ENCODE peak calls at places on chromosomes 13 and 19, in seven cellular contexts. One of them, this sample, is unnamed.

GRCh38 chr13:36163809-36164308 is 32.7 kb upstream of the DCLK1 start:
- DNase-seq in trophoblast cell: no peak
- DNase-seq in H1: no peak
- DNase-seq in mesendoderm: no peak
- DNase-seq in mesenchymal stem cell: no peak
- DNase-seq in IMR-90: peak; percentile 87
- DNase-seq in H9: no peak
- DNase-seq in this sample: no peak

GRCh38 chr19:31511098-31511497 is 161.9 kb upstream of the TSHZ3 start:
- DNase-seq in mesendoderm: no peak
- DNase-seq in mesenchymal stem cell: no peak
- DNase-seq in H9: no peak
- DNase-seq in trophoblast cell: no peak
- DNase-seq in IMR-90: no peak
- DNase-seq in H1: no peak
- DNase-seq in this sample: no peak

GRCh38 chr13:101942535-101943157 is 459.2 kb downstream of the FGF14 start:
- DNase-seq in H9: no peak
- DNase-seq in mesendoderm: no peak
- DNase-seq in IMR-90: no peak
- DNase-seq in trophoblast cell: no peak
- DNase-seq in mesenchymal stem cell: no peak
- DNase-seq in H1: no peak
- DNase-seq in this sample: no peak

GRCh38 chr19:16461630-16462051 is 10.1 kb downstream of the EPS15L1 start:
- DNase-seq in trophoblast cell: no peak
- DNase-seq in mesenchymal stem cell: no peak
- DNase-seq in mesendoderm: no peak
- DNase-seq in IMR-90: no peak
- DNase-seq in H9: no peak
- DNase-seq in H1: no peak
- DNase-seq in this sample: no peak

GRCh38 chr19:29121684-29122083 is 91.3 kb downstream of the UQCRFS1 start:
- DNase-seq in H9: peak; percentile 72
- DNase-seq in IMR-90: no peak
- DNase-seq in trophoblast cell: peak; percentile 63
- DNase-seq in mesendoderm: peak; percentile 49
- DNase-seq in H1: peak; percentile 13
- DNase-seq in mesenchymal stem cell: no peak
- DNase-seq in this sample: no peak

GRCh38 chr19:51398096-51398704 is 7.8 kb upstream of the C19orf84 start:
- DNase-seq in IMR-90: peak; percentile 18
- DNase-seq in trophoblast cell: peak; percentile 53
- DNase-seq in mesendoderm: peak; percentile 56
- DNase-seq in H9: no peak
- DNase-seq in H1: no peak
- DNase-seq in mesenchymal stem cell: peak; percentile 33
- DNase-seq in this sample: no peak

GRCh38 chr19:56837892-56838679 is 2.4 kb downstream of the PEG3 start:
- DNase-seq in H1: no peak
- DNase-seq in H9: no peak
- DNase-seq in IMR-90: no peak
- DNase-seq in trophoblast cell: peak; percentile 89
- DNase-seq in mesenchymal stem cell: no peak
- DNase-seq in mesendoderm: peak; percentile 88
- DNase-seq in this sample: peak; percentile 75

GRCh38 chr19:3028305-3029069 is 593 bp downstream of the TLE2 start:
- DNase-seq in H1: no peak
- DNase-seq in mesenchymal stem cell: no peak
- DNase-seq in trophoblast cell: no peak
- DNase-seq in IMR-90: no peak
- DNase-seq in H9: peak; percentile 76
- DNase-seq in mesendoderm: peak; percentile 61
- DNase-seq in this sample: no peak

GRCh38 chr19:37951816-37952210 is 44.8 kb downstream of the SIPA1L3 start:
- DNase-seq in H9: no peak
- DNase-seq in trophoblast cell: peak; percentile 83
- DNase-seq in IMR-90: no peak
- DNase-seq in H1: no peak
- DNase-seq in mesendoderm: peak; percentile 60
- DNase-seq in mesenchymal stem cell: no peak
- DNase-seq in this sample: no peak

GRCh38 chr13:111187879-111188643 is 73.0 kb downstream of the ARHGEF7 start:
- DNase-seq in mesendoderm: peak; percentile 48
- DNase-seq in mesenchymal stem cell: peak; percentile 30
- DNase-seq in H1: no peak
- DNase-seq in H9: no peak
- DNase-seq in trophoblast cell: peak; percentile 69
- DNase-seq in IMR-90: peak; percentile 67
- DNase-seq in this sample: no peak

GRCh38 chr19:371501-372160 is 27.0 kb upstream of the MIER2 start:
- DNase-seq in H1: no peak
- DNase-seq in mesenchymal stem cell: no peak
- DNase-seq in mesendoderm: no peak
- DNase-seq in IMR-90: no peak
- DNase-seq in trophoblast cell: no peak
- DNase-seq in H9: no peak
- DNase-seq in this sample: no peak

GRCh38 chr19:41521860-41522555 is 54.0 kb upstream of the CEACAM21 start:
- DNase-seq in mesendoderm: no peak
- DNase-seq in trophoblast cell: no peak
- DNase-seq in mesenchymal stem cell: no peak
- DNase-seq in IMR-90: no peak
- DNase-seq in H1: no peak
- DNase-seq in H9: no peak
- DNase-seq in this sample: peak; percentile 21

GRCh38 chr13:71459708-71460107 is 407.3 kb downstream of the DACH1 start:
- DNase-seq in trophoblast cell: no peak
- DNase-seq in mesendoderm: no peak
- DNase-seq in H1: no peak
- DNase-seq in IMR-90: no peak
- DNase-seq in mesenchymal stem cell: no peak
- DNase-seq in H9: no peak
- DNase-seq in this sample: no peak

GRCh38 chr13:97895383-97895782 is 58.1 kb upstream of the IPO5 start:
- DNase-seq in trophoblast cell: no peak
- DNase-seq in H9: no peak
- DNase-seq in IMR-90: no peak
- DNase-seq in H1: no peak
- DNase-seq in mesenchymal stem cell: no peak
- DNase-seq in mesendoderm: no peak
- DNase-seq in this sample: no peak

GRCh38 chr13:100537486-100537885 is 51.1 kb downstream of the GGACT start:
- DNase-seq in IMR-90: no peak
- DNase-seq in mesenchymal stem cell: no peak
- DNase-seq in H1: no peak
- DNase-seq in trophoblast cell: no peak
- DNase-seq in H9: no peak
- DNase-seq in mesendoderm: no peak
- DNase-seq in this sample: no peak

GRCh38 chr13:97119899-97120745 is 102.0 kb upstream of the MBNL2 start:
- DNase-seq in H9: no peak
- DNase-seq in IMR-90: peak; percentile 64
- DNase-seq in mesenchymal stem cell: peak; percentile 40
- DNase-seq in H1: no peak
- DNase-seq in trophoblast cell: peak; percentile 65
- DNase-seq in mesendoderm: no peak
- DNase-seq in this sample: no peak

GRCh38 chr13:93244918-93245280 is 18.3 kb downstream of the GPC6 start:
- DNase-seq in H9: no peak
- DNase-seq in IMR-90: peak; percentile 38
- DNase-seq in trophoblast cell: no peak
- DNase-seq in mesendoderm: no peak
- DNase-seq in mesenchymal stem cell: peak; percentile 63
- DNase-seq in H1: no peak
- DNase-seq in this sample: no peak

GRCh38 chr13:37748913-37749312 is 120.7 kb downstream of the TRPC4 start:
- DNase-seq in trophoblast cell: no peak
- DNase-seq in mesendoderm: no peak
- DNase-seq in IMR-90: no peak
- DNase-seq in H9: no peak
- DNase-seq in mesenchymal stem cell: no peak
- DNase-seq in H1: no peak
- DNase-seq in this sample: no peak

GRCh38 chr13:90414691-90415596 is 932.5 kb upstream of the MIR17HG start:
- DNase-seq in trophoblast cell: no peak
- DNase-seq in IMR-90: peak; percentile 81
- DNase-seq in H1: no peak
- DNase-seq in mesendoderm: peak; percentile 84
- DNase-seq in H9: no peak
- DNase-seq in mesenchymal stem cell: peak; percentile 87
- DNase-seq in this sample: no peak

DNA sequence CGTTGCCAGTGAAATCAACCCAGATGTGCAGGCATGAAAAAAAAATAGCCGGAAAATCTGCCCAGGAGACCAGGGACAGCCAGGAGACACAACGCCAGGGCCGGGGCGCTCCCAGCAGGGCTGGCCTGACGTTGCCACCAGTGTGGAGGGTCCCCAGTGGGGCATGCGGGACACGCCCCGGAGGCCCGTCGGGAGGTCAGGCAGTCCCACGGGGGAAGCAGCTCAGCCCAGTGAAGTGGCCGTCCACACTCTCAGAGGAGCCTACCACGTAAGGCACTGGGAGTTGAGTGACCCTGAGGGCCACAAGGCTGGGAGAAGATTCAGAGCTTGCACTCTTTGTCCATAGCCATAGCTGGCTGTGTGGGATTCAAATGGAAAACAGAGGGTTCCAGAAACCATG is 53.2 kb upstream of the GAS6 start:
- DNase-seq in trophoblast cell: no peak
- DNase-seq in mesendoderm: no peak
- DNase-seq in H1: no peak
- DNase-seq in IMR-90: no peak
- DNase-seq in H9: no peak
- DNase-seq in mesenchymal stem cell: no peak
- DNase-seq in this sample: no peak
- H2BK5ac ChIP-seq in trophoblast cell: no peak overlapping the region
- H2BK5ac ChIP-seq in mesendoderm: no peak overlapping the region
- H2BK5ac ChIP-seq in H1: no peak overlapping the region
- H2BK5ac ChIP-seq in IMR-90: no peak overlapping the region
- H2BK5ac ChIP-seq in H9: no peak overlapping the region
- H2BK5ac ChIP-seq in mesenchymal stem cell: no peak overlapping the region
- H2BK5ac ChIP-seq in this sample: no peak overlapping the region

GRCh38 chr13:33330483-33330882 is 44.9 kb upstream of the STARD13 start:
- DNase-seq in H1: no peak
- DNase-seq in trophoblast cell: no peak
- DNase-seq in IMR-90: no peak
- DNase-seq in mesenchymal stem cell: no peak
- DNase-seq in H9: no peak
- DNase-seq in mesendoderm: no peak
- DNase-seq in this sample: no peak
- H2BK5ac ChIP-seq in H1: no peak overlapping the region
- H2BK5ac ChIP-seq in trophoblast cell: no peak overlapping the region
- H2BK5ac ChIP-seq in IMR-90: no peak overlapping the region
- H2BK5ac ChIP-seq in mesenchymal stem cell: no peak overlapping the region
- H2BK5ac ChIP-seq in H9: no peak overlapping the region
- H2BK5ac ChIP-seq in mesendoderm: no peak overlapping the region
- H2BK5ac ChIP-seq in this sample: no peak overlapping the region

GRCh38 chr13:106417467-106418110 is 117.9 kb downstream of the EFNB2 start:
- DNase-seq in mesendoderm: no peak
- DNase-seq in H1: no peak
- DNase-seq in H9: peak; percentile 38
- DNase-seq in IMR-90: no peak
- DNase-seq in mesenchymal stem cell: no peak
- DNase-seq in trophoblast cell: peak; percentile 7
- DNase-seq in this sample: no peak
- H2BK5ac ChIP-seq in mesendoderm: no peak overlapping the region
- H2BK5ac ChIP-seq in H1: no peak overlapping the region
- H2BK5ac ChIP-seq in H9: no peak overlapping the region
- H2BK5ac ChIP-seq in IMR-90: no peak overlapping the region
- H2BK5ac ChIP-seq in mesenchymal stem cell: no peak overlapping the region
- H2BK5ac ChIP-seq in trophoblast cell: no peak overlapping the region
- H2BK5ac ChIP-seq in this sample: no peak overlapping the region

DNA sequence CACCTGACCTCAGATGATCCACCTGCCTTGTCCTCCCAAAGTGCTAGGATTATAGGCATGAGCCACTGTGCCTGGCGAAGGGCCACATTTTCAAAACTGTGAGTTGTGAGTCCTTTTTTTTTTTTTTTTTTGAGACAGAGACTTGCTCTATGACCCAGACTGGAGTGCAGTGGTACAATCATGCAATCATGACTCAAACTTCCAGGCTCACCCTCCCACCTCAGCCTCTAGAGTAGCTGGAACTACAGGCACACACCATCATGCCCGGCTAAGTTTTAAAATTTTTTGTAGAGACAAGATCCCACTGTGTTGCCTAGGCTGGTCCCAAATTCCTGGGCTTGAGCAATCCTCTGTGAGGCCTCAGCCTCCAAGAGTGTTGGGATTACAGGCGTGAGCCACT is 3.8 kb upstream of the MYPOP start:
- DNase-seq in H1: no peak
- DNase-seq in mesenchymal stem cell: peak; percentile 14
- DNase-seq in mesendoderm: no peak
- DNase-seq in H9: no peak
- DNase-seq in IMR-90: peak; percentile 48
- DNase-seq in trophoblast cell: peak; percentile 91
- DNase-seq in this sample: no peak
- H2BK5ac ChIP-seq in H1: no peak overlapping the region
- H2BK5ac ChIP-seq in mesenchymal stem cell: no peak overlapping the region
- H2BK5ac ChIP-seq in mesendoderm: no peak overlapping the region
- H2BK5ac ChIP-seq in H9: no peak overlapping the region
- H2BK5ac ChIP-seq in IMR-90: no peak overlapping the region
- H2BK5ac ChIP-seq in trophoblast cell: no peak overlapping the region
- H2BK5ac ChIP-seq in this sample: no peak overlapping the region

DNA sequence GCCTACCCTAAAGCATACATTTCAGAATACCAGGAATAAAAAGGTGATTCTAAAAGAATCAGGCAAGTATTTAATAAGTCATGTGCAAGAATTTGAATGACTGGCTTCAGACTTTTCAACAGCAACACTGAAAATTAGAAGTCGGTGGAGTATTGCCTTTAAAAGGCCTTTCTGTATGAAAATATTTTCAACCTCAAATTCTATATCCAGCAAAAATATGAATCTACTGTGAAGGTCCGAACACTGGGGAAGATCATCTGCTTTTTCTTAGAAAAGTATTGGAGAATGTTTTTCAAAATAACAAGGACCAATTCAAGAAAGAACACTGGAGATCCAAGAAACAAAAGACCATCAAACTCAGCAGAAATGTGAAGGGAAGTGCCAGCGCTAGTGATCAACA is 459.5 kb upstream of the KLF12 start:
- DNase-seq in trophoblast cell: no peak
- DNase-seq in mesendoderm: no peak
- DNase-seq in IMR-90: no peak
- DNase-seq in mesenchymal stem cell: no peak
- DNase-seq in H9: no peak
- DNase-seq in H1: no peak
- DNase-seq in this sample: no peak
- H2BK5ac ChIP-seq in trophoblast cell: no peak overlapping the region
- H2BK5ac ChIP-seq in mesendoderm: no peak overlapping the region
- H2BK5ac ChIP-seq in IMR-90: no peak overlapping the region
- H2BK5ac ChIP-seq in mesenchymal stem cell: no peak overlapping the region
- H2BK5ac ChIP-seq in H9: no peak overlapping the region
- H2BK5ac ChIP-seq in H1: no peak overlapping the region
- H2BK5ac ChIP-seq in this sample: no peak overlapping the region

GRCh38 chr19:35004517-35005255 is 4.6 kb downstream of the GRAMD1A start:
- DNase-seq in H9: no peak
- DNase-seq in mesendoderm: no peak
- DNase-seq in trophoblast cell: no peak
- DNase-seq in mesenchymal stem cell: no peak
- DNase-seq in H1: no peak
- DNase-seq in IMR-90: no peak
- DNase-seq in this sample: no peak
- H2BK5ac ChIP-seq in H9: no peak overlapping the region
- H2BK5ac ChIP-seq in mesendoderm: no peak overlapping the region
- H2BK5ac ChIP-seq in trophoblast cell: no peak overlapping the region
- H2BK5ac ChIP-seq in mesenchymal stem cell: no peak overlapping the region
- H2BK5ac ChIP-seq in H1: peak overlapping the region; percentile 44
- H2BK5ac ChIP-seq in IMR-90: no peak overlapping the region
- H2BK5ac ChIP-seq in this sample: no peak overlapping the region